ENCODE peak calls at places on chromosome 17, in ten cellular contexts. One of them, this sample, is unnamed.

GRCh38 chr17:68195667-68196393 is 52.0 kb upstream of the AMZ2 start:
- DNase-seq in cardiac fibroblast: no peak
- DNase-seq in hepatocyte: peak
- DNase-seq in breast epithelium: no peak
- DNase-seq in BJ: no peak
- DNase-seq in lower leg skin: no peak
- DNase-seq in right lobe of liver: peak
- DNase-seq in heart right ventricle: peak
- DNase-seq in GM12865: no peak
- DNase-seq in left lung: no peak
- DNase-seq in this sample: no peak

GRCh38 chr17:30975042-30975820 is 4.4 kb downstream of the RNF135 start:
- DNase-seq in cardiac fibroblast: no peak
- DNase-seq in hepatocyte: no peak
- DNase-seq in breast epithelium: peak
- DNase-seq in BJ: no peak
- DNase-seq in lower leg skin: peak
- DNase-seq in right lobe of liver: no peak
- DNase-seq in heart right ventricle: no peak
- DNase-seq in GM12865: no peak
- DNase-seq in left lung: no peak
- DNase-seq in this sample: no peak

GRCh38 chr17:14760719-14761425 is 460.0 kb downstream of the HS3ST3B1 start:
- DNase-seq in cardiac fibroblast: no peak
- DNase-seq in hepatocyte: peak
- DNase-seq in breast epithelium: no peak
- DNase-seq in BJ: no peak
- DNase-seq in lower leg skin: no peak
- DNase-seq in right lobe of liver: peak
- DNase-seq in heart right ventricle: no peak
- DNase-seq in GM12865: no peak
- DNase-seq in left lung: no peak
- DNase-seq in this sample: no peak

GRCh38 chr17:8954339-8954738 is 11.2 kb downstream of the PIK3R5 start:
- DNase-seq in cardiac fibroblast: no peak
- DNase-seq in hepatocyte: no peak
- DNase-seq in breast epithelium: no peak
- DNase-seq in BJ: no peak
- DNase-seq in lower leg skin: peak
- DNase-seq in right lobe of liver: peak
- DNase-seq in heart right ventricle: peak
- DNase-seq in GM12865: peak
- DNase-seq in left lung: peak
- DNase-seq in this sample: no peak

GRCh38 chr17:53406907-53407306 is 415.8 kb upstream of the KIF2B start:
- DNase-seq in cardiac fibroblast: no peak
- DNase-seq in hepatocyte: no peak
- DNase-seq in breast epithelium: no peak
- DNase-seq in BJ: no peak
- DNase-seq in lower leg skin: no peak
- DNase-seq in right lobe of liver: no peak
- DNase-seq in heart right ventricle: no peak
- DNase-seq in GM12865: no peak
- DNase-seq in left lung: no peak
- DNase-seq in this sample: no peak

GRCh38 chr17:51391992-51392654 is 131.8 kb downstream of the UTP18 start:
- DNase-seq in cardiac fibroblast: no peak
- DNase-seq in hepatocyte: peak
- DNase-seq in breast epithelium: no peak
- DNase-seq in BJ: no peak
- DNase-seq in lower leg skin: peak
- DNase-seq in right lobe of liver: no peak
- DNase-seq in heart right ventricle: no peak
- DNase-seq in GM12865: no peak
- DNase-seq in left lung: no peak
- DNase-seq in this sample: no peak

GRCh38 chr17:74514632-74515035 is 16.6 kb downstream of the CD300LB start:
- DNase-seq in cardiac fibroblast: no peak
- DNase-seq in hepatocyte: no peak
- DNase-seq in breast epithelium: peak
- DNase-seq in BJ: no peak
- DNase-seq in lower leg skin: peak
- DNase-seq in right lobe of liver: no peak
- DNase-seq in heart right ventricle: no peak
- DNase-seq in GM12865: no peak
- DNase-seq in left lung: no peak
- DNase-seq in this sample: no peak

GRCh38 chr17:61579961-61580360 is 11.1 kb downstream of the NACA2 start:
- DNase-seq in cardiac fibroblast: no peak
- DNase-seq in hepatocyte: peak
- DNase-seq in breast epithelium: no peak
- DNase-seq in BJ: no peak
- DNase-seq in lower leg skin: no peak
- DNase-seq in right lobe of liver: no peak
- DNase-seq in heart right ventricle: no peak
- DNase-seq in GM12865: no peak
- DNase-seq in left lung: no peak
- DNase-seq in this sample: no peak

DNA sequence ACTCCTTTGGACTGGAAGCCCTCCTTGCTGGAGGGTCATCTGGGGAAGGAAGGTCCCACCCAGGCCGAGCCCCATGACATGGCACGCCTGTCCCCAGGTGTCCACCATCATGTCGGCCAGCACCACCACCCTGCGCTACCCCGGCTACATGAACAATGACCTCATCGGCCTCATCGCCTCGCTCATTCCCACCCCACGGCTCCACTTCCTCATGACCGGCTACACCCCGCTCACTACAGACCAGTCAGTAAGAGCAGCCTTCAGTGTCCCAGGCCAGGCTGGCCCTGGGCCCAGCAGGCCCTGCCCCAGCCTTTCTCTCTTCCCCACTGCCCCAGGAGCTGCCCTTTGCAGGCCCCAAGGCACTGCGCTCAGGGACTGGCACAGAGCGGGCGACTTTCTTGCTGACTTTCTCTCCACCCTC is 6.5 kb downstream of the TUBG2 start:
- DNase-seq in cardiac fibroblast: no peak
- DNase-seq in hepatocyte: no peak
- DNase-seq in breast epithelium: no peak
- DNase-seq in BJ: no peak
- DNase-seq in lower leg skin: no peak
- DNase-seq in right lobe of liver: no peak
- DNase-seq in heart right ventricle: no peak
- DNase-seq in GM12865: no peak
- DNase-seq in left lung: no peak
- DNase-seq in this sample: no peak
- H3K4me3 ChIP-seq in cardiac fibroblast: no peak
- H3K4me3 ChIP-seq in hepatocyte: no peak
- H3K4me3 ChIP-seq in breast epithelium: no peak
- H3K4me3 ChIP-seq in BJ: no peak
- H3K4me3 ChIP-seq in lower leg skin: no peak
- H3K4me3 ChIP-seq in right lobe of liver: no peak
- H3K4me3 ChIP-seq in heart right ventricle: no peak
- H3K4me3 ChIP-seq in GM12865: no peak
- H3K4me3 ChIP-seq in left lung: no peak
- H3K4me3 ChIP-seq in this sample: no peak

DNA sequence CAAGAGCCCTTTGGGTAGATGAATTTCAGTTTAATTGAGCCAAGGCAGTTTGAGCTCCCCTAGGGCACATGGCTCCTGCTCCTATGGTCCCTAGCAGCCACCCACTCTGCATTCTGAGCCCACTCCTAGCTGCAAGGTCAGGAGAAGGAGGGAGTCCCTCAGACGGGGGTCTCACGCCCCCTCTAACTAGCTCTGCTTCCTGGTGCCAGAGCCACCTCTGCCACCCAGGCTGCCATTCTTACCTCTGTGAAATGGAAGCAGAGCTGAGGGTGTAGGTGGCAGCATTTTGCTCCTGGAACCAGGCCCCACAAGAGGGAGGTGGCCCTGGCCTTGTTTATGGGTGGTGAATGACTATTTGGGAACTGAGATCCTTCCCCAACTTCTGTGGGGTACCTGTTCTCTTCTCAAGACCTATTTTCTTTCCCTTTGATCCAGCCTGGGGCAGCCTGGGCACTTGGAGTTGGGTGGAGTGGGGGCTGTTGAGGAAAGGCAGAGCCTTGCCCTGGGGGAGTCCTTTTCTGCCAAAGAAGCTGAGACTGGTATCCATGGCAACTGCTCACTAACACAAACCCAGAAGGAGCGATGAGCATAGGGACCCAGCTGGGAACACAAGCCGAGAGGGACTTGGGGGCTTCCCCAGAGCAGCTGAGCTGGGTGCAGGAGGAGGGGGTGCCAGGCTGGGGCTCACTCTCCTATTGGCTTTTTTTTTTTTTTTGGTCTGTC is 4.8 kb downstream of the SPNS2 start:
- DNase-seq in cardiac fibroblast: no peak
- DNase-seq in hepatocyte: no peak
- DNase-seq in breast epithelium: no peak
- DNase-seq in BJ: no peak
- DNase-seq in lower leg skin: no peak
- DNase-seq in right lobe of liver: no peak
- DNase-seq in heart right ventricle: no peak
- DNase-seq in GM12865: no peak
- DNase-seq in left lung: no peak
- DNase-seq in this sample: no peak
- H3K4me3 ChIP-seq in cardiac fibroblast: no peak
- H3K4me3 ChIP-seq in hepatocyte: no peak
- H3K4me3 ChIP-seq in breast epithelium: no peak
- H3K4me3 ChIP-seq in BJ: no peak
- H3K4me3 ChIP-seq in lower leg skin: no peak
- H3K4me3 ChIP-seq in right lobe of liver: no peak
- H3K4me3 ChIP-seq in heart right ventricle: no peak
- H3K4me3 ChIP-seq in GM12865: no peak
- H3K4me3 ChIP-seq in left lung: no peak
- H3K4me3 ChIP-seq in this sample: no peak

GRCh38 chr17:16346721-16347271 is 6.5 kb downstream of the CENPV start:
- DNase-seq in cardiac fibroblast: no peak
- DNase-seq in hepatocyte: no peak
- DNase-seq in breast epithelium: no peak
- DNase-seq in BJ: no peak
- DNase-seq in lower leg skin: no peak
- DNase-seq in right lobe of liver: no peak
- DNase-seq in heart right ventricle: no peak
- DNase-seq in GM12865: no peak
- DNase-seq in left lung: no peak
- DNase-seq in this sample: no peak

GRCh38 chr17:16342979-16343378 is 10.3 kb downstream of the CENPV start:
- DNase-seq in cardiac fibroblast: peak
- DNase-seq in hepatocyte: no peak
- DNase-seq in breast epithelium: no peak
- DNase-seq in BJ: no peak
- DNase-seq in lower leg skin: no peak
- DNase-seq in right lobe of liver: no peak
- DNase-seq in heart right ventricle: no peak
- DNase-seq in GM12865: no peak
- DNase-seq in left lung: no peak
- DNase-seq in this sample: no peak

GRCh38 chr17:16339959-16340358 is 13.3 kb downstream of the CENPV start:
- DNase-seq in cardiac fibroblast: no peak
- DNase-seq in hepatocyte: no peak
- DNase-seq in breast epithelium: no peak
- DNase-seq in BJ: no peak
- DNase-seq in lower leg skin: no peak
- DNase-seq in right lobe of liver: no peak
- DNase-seq in heart right ventricle: no peak
- DNase-seq in GM12865: no peak
- DNase-seq in left lung: no peak
- DNase-seq in this sample: no peak

GRCh38 chr17:16345565-16345964 is 7.7 kb downstream of the CENPV start:
- DNase-seq in cardiac fibroblast: no peak
- DNase-seq in hepatocyte: no peak
- DNase-seq in breast epithelium: no peak
- DNase-seq in BJ: no peak
- DNase-seq in lower leg skin: no peak
- DNase-seq in right lobe of liver: no peak
- DNase-seq in heart right ventricle: no peak
- DNase-seq in GM12865: no peak
- DNase-seq in left lung: no peak
- DNase-seq in this sample: no peak

GRCh38 chr17:16343569-16343968 is 9.7 kb downstream of the CENPV start:
- DNase-seq in cardiac fibroblast: no peak
- DNase-seq in hepatocyte: no peak
- DNase-seq in breast epithelium: no peak
- DNase-seq in BJ: no peak
- DNase-seq in lower leg skin: no peak
- DNase-seq in right lobe of liver: no peak
- DNase-seq in heart right ventricle: no peak
- DNase-seq in GM12865: no peak
- DNase-seq in left lung: no peak
- DNase-seq in this sample: no peak
- H3K4me3 ChIP-seq in cardiac fibroblast: no peak
- H3K4me3 ChIP-seq in hepatocyte: no peak
- H3K4me3 ChIP-seq in breast epithelium: no peak
- H3K4me3 ChIP-seq in BJ: no peak
- H3K4me3 ChIP-seq in lower leg skin: no peak
- H3K4me3 ChIP-seq in right lobe of liver: no peak
- H3K4me3 ChIP-seq in heart right ventricle: no peak
- H3K4me3 ChIP-seq in GM12865: no peak
- H3K4me3 ChIP-seq in left lung: no peak
- H3K4me3 ChIP-seq in this sample: no peak

GRCh38 chr17:21036361-21036881 is 6.4 kb downstream of the USP22 start:
- DNase-seq in cardiac fibroblast: no peak
- DNase-seq in hepatocyte: no peak
- DNase-seq in breast epithelium: no peak
- DNase-seq in BJ: no peak
- DNase-seq in lower leg skin: peak
- DNase-seq in right lobe of liver: no peak
- DNase-seq in heart right ventricle: no peak
- DNase-seq in GM12865: peak
- DNase-seq in left lung: no peak
- DNase-seq in this sample: peak

GRCh38 chr17:21034350-21035235 is 8.2 kb downstream of the USP22 start:
- DNase-seq in cardiac fibroblast: peak
- DNase-seq in hepatocyte: no peak
- DNase-seq in breast epithelium: no peak
- DNase-seq in BJ: no peak
- DNase-seq in lower leg skin: peak
- DNase-seq in right lobe of liver: no peak
- DNase-seq in heart right ventricle: no peak
- DNase-seq in GM12865: peak
- DNase-seq in left lung: no peak
- DNase-seq in this sample: peak

GRCh38 chr17:21033350-21033749 is 9.5 kb downstream of the USP22 start:
- DNase-seq in cardiac fibroblast: no peak
- DNase-seq in hepatocyte: no peak
- DNase-seq in breast epithelium: no peak
- DNase-seq in BJ: no peak
- DNase-seq in lower leg skin: no peak
- DNase-seq in right lobe of liver: no peak
- DNase-seq in heart right ventricle: no peak
- DNase-seq in GM12865: no peak
- DNase-seq in left lung: no peak
- DNase-seq in this sample: peak

GRCh38 chr17:21039839-21040575 is 2.8 kb downstream of the USP22 start:
- DNase-seq in cardiac fibroblast: peak
- DNase-seq in hepatocyte: peak
- DNase-seq in breast epithelium: no peak
- DNase-seq in BJ: no peak
- DNase-seq in lower leg skin: no peak
- DNase-seq in right lobe of liver: no peak
- DNase-seq in heart right ventricle: no peak
- DNase-seq in GM12865: peak
- DNase-seq in left lung: no peak
- DNase-seq in this sample: peak

DNA sequence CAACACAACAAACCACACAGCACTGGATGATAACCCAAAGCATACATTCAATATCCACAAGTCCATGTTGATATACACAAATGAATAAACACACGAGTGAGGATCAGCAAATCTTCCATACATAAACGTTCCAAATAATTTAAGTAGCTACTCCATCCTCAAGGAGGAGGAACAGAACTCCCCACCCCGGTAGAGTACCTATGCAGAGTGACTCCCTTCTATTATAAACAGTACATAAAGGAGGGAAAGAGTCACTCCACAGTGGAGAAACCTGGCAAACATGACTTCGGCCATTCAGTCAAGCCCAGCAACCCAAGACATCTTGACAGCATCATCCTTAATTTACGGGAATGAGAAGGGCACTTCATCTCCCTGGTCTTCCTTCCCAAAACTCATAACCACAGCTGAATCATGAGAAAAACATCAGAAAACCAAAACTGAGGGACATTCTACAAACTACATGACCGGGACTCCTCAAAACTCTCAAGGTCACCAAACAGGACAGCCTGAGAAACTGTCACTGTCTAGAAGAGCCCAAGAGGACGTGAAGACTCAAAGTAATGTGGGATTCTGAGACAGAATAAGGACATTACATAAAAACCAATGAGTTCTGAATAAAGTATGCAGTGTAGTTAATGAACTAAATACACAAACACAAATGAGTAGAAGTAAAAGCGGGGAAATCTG is 5.6 kb downstream of the USP22 start:
- DNase-seq in cardiac fibroblast: no peak
- DNase-seq in hepatocyte: no peak
- DNase-seq in breast epithelium: no peak
- DNase-seq in BJ: no peak
- DNase-seq in lower leg skin: no peak
- DNase-seq in right lobe of liver: no peak
- DNase-seq in heart right ventricle: no peak
- DNase-seq in GM12865: no peak
- DNase-seq in left lung: no peak
- DNase-seq in this sample: no peak
- H3K4me3 ChIP-seq in cardiac fibroblast: no peak
- H3K4me3 ChIP-seq in hepatocyte: no peak
- H3K4me3 ChIP-seq in breast epithelium: peak
- H3K4me3 ChIP-seq in BJ: no peak
- H3K4me3 ChIP-seq in lower leg skin: no peak
- H3K4me3 ChIP-seq in right lobe of liver: no peak
- H3K4me3 ChIP-seq in heart right ventricle: no peak
- H3K4me3 ChIP-seq in GM12865: no peak
- H3K4me3 ChIP-seq in left lung: no peak
- H3K4me3 ChIP-seq in this sample: no peak

This sample was measured in choroid plexus epithelial cell.